ENCODE peak calls at places on chromosomes 4 and X, in four cellular contexts. H is GM12892; N is activated CD4-positive, alpha-beta T cell treated with anti-CD3 and anti-CD28 coated beads, Interleukin-2, amount 10 ng/mL, durations not matched to agents 7 days and 5 days; K is stomach. Q is an unnamed sample.

GRCh38 chrX:103338663-103339062 is 8.6 kb downstream of the TCEAL7 start:
- DNase-seq in K (no peak), H (no peak), N (no peak), Q (no peak)

GRCh38 chr4:168605411-168605810 is 108.6 kb downstream of the PALLD start:
- DNase-seq in N (no peak), H (no peak), K (no peak), Q (no peak)

GRCh38 chr4:75919914-75920313 is 17.7 kb upstream of the PPEF2 start:
- DNase-seq in N (no peak), K (no peak), H (no peak), Q (no peak)

GRCh38 chrX:147340947-147341346 is 526.4 kb upstream of the CXorf51A start:
- DNase-seq in K (no peak), H (no peak), N (no peak), Q (no peak)

GRCh38 chr4:7132730-7133582 is 59.4 kb upstream of the SORCS2 start:
- DNase-seq in K (no peak), H (no peak), N (no peak), Q (no peak)

GRCh38 chr4:146023334-146023967 is 84.8 kb upstream of the ZNF827 start:
- DNase-seq in N (no peak), K (no peak), H (no peak), Q (no peak)

GRCh38 chr4:168840988-168841681 is 168.9 kb downstream of the CBR4 start:
- DNase-seq in N (no peak), H (no peak), K (peak; percentile 61), Q (no peak)

GRCh38 chrX:133984857-133985163 is 584 bp downstream of the GPC3 start:
- DNase-seq in N (no peak), H (no peak), K (no peak), Q (no peak)

GRCh38 chrX:38365939-38366338 is 13.5 kb downstream of the OTC start:
- DNase-seq in H (no peak), K (no peak), N (no peak), Q (peak; percentile 1)

GRCh38 chr4:85823295-85823694 is 348.3 kb downstream of the ARHGAP24 start:
- DNase-seq in N (no peak), K (no peak), H (no peak), Q (no peak)

GRCh38 chr4:163393471-163393870 is 49.8 kb downstream of the NPY5R start:
- DNase-seq in H (no peak), N (no peak), K (no peak), Q (no peak)

GRCh38 chrX:30751497-30751896 is 98.3 kb downstream of the GK start:
- DNase-seq in H (no peak), N (no peak), K (no peak), Q (no peak)

Q was measured in germinal center.